ENCODE peak calls at places on chromosome 22, in four cellular contexts. V is fibroblast of lung; E is effector CD8-positive, alpha-beta T cell; O is stimulated activated naive CD8-positive, alpha-beta T cell treated with anti-CD3 and anti-CD28 coated beads, Interleukin-15, amount 100 ng/mL, for 72 hours. P is an unnamed sample.

GRCh38 chr22:32473388-32473952 is 1.1 kb upstream of the FBXO7 start:
- DNase-seq in V (peak), E (no peak), O (peak), P (peak)

GRCh38 chr22:24768537-24769374 is 5.8 kb downstream of the PIWIL3 start:
- DNase-seq in V (peak), E (no peak), O (peak), P (peak)

GRCh38 chr22:35883028-35883620 is 145.5 kb downstream of the RBFOX2 start:
- DNase-seq in V (peak), E (no peak), O (no peak), P (peak)

GRCh38 chr22:26050079-26050478 is 119.2 kb upstream of the SEZ6L start:
- DNase-seq in V (no peak), E (no peak), O (no peak), P (no peak)

GRCh38 chr22:46815132-46815531 is 52.7 kb downstream of the TBC1D22A start:
- DNase-seq in V (no peak), E (no peak), O (no peak), P (peak)

GRCh38 chr22:37640591-37641250 is 1.3 kb downstream of the SH3BP1 start:
- DNase-seq in V (no peak), E (peak), O (no peak), P (no peak)

GRCh38 chr22:19717691-19718254 is 3.5 kb downstream of the SEPTIN5 start:
- DNase-seq in V (peak), E (peak), O (peak), P (peak)

GRCh38 chr22:42662114-42663021 is 13.2 kb upstream of the CYB5R3 start:
- DNase-seq in V (peak), E (peak), O (peak), P (peak)

GRCh38 chr22:44391481-44392445 is 79.0 kb upstream of the SHISAL1 start:
- DNase-seq in V (no peak), E (no peak), O (no peak), P (no peak)

GRCh38 chr22:39349967-39350802 is at the start of gene SYNGR1:
- DNase-seq in V (no peak), E (no peak), O (no peak), P (peak)

GRCh38 chr22:50261615-50262459 is at the start of gene MAPK12:
- DNase-seq in V (peak), E (no peak), O (no peak), P (peak)

GRCh38 chr22:37166675-37167066 is 17.0 kb upstream of the IL2RB start:
- DNase-seq in V (peak), E (peak), O (peak), P (peak)

GRCh38 chr22:45007946-45008852 is 1.6 kb downstream of the PHF21B start:
- DNase-seq in V (peak), E (no peak), O (peak), P (peak)